ENCODE peak calls at places on chromosome 1, in six cellular contexts. T is trophoblast cell, B is colonic mucosa, Z is fibroblast of lung, C is endodermal cell, O is neural progenitor cell. F is an unnamed sample.

GRCh38 chr1:41486053-41486891 is 1.8 kb upstream of the EDN2 start:
- DNase-seq in T (peak; percentile 84), B (no peak), Z (no peak), C (peak; percentile 68), O (peak; percentile 73), F (peak; percentile 72)

GRCh38 chr1:220221269-220221668 is 51.0 kb downstream of the RAB3GAP2 start:
- DNase-seq in T (no peak), B (no peak), Z (no peak), C (no peak), O (no peak), F (no peak)

GRCh38 chr1:232016636-232017035 is 390.0 kb downstream of the DISC1 start:
- DNase-seq in T (no peak), B (no peak), Z (peak; percentile 55), C (no peak), O (no peak), F (no peak)

GRCh38 chr1:193033610-193034009 is 25.6 kb downstream of the UCHL5 start:
- DNase-seq in T (no peak), B (no peak), Z (no peak), C (no peak), O (no peak), F (no peak)

GRCh38 chr1:83499998-83500397 is 498.9 kb downstream of the TTLL7 start:
- DNase-seq in T (no peak), B (no peak), Z (no peak), C (no peak), O (no peak), F (no peak)

GRCh38 chr1:39204441-39205081 is at the start of gene MACF1:
- DNase-seq in T (no peak), B (peak; percentile 60), Z (peak; percentile 98), C (peak; percentile 77), O (peak; percentile 62), F (no peak)

GRCh38 chr1:10649484-10650201 is 146.8 kb downstream of the CASZ1 start:
- DNase-seq in T (no peak), B (no peak), Z (no peak), C (peak; percentile 68), O (peak; percentile 90), F (peak; percentile 80)

GRCh38 chr1:13570924-13571323 is 12.7 kb upstream of the PDPN start:
- DNase-seq in T (no peak), B (no peak), Z (no peak), C (peak; percentile 60), O (peak; percentile 35), F (no peak)

GRCh38 chr1:14630986-14631385 is 32.5 kb downstream of the KAZN start:
- DNase-seq in T (no peak), B (no peak), Z (no peak), C (no peak), O (no peak), F (no peak)

GRCh38 chr1:45543599-45544417 is 6.8 kb upstream of the AKR1A1 start:
- DNase-seq in T (peak; percentile 10), B (peak; percentile 66), Z (no peak), C (no peak), O (no peak), F (no peak)

GRCh38 chr1:44785501-44786137 is 2.4 kb downstream of the BEST4 start:
- DNase-seq in T (no peak), B (no peak), Z (no peak), C (peak; percentile 47), O (no peak), F (no peak)

GRCh38 chr1:199808110-199808870 is 219.2 kb upstream of the NR5A2 start:
- DNase-seq in T (peak; percentile 73), B (no peak), Z (no peak), C (no peak), O (no peak), F (no peak)

GRCh38 chr1:94734963-94735899 is 84.9 kb upstream of the SLC44A3 start:
- DNase-seq in T (no peak), B (peak; percentile 61), Z (peak; percentile 63), C (peak; percentile 66), O (no peak), F (no peak)

GRCh38 chr1:202615501-202616354 is 94.5 kb downstream of the SYT2 start:
- DNase-seq in T (peak; percentile 5), B (no peak), Z (peak; percentile 28), C (peak; percentile 69), O (no peak), F (no peak)

GRCh38 chr1:223067914-223068313 is 75.1 kb downstream of the TLR5 start:
- DNase-seq in T (no peak), B (no peak), Z (no peak), C (no peak), O (no peak), F (no peak)

GRCh38 chr1:938088-938683 is 14.5 kb downstream of the SAMD11 start:
- DNase-seq in T (no peak), B (peak; percentile 56), Z (no peak), C (no peak), O (no peak), F (no peak)

GRCh38 chr1:25068829-25069228 is 138.8 kb upstream of the RUNX3 start:
- DNase-seq in T (no peak), B (no peak), Z (no peak), C (no peak), O (no peak), F (no peak)

GRCh38 chr1:151574575-151575529 is 34.7 kb downstream of the TUFT1 start:
- DNase-seq in T (no peak), B (peak; percentile 27), Z (peak; percentile 88), C (no peak), O (no peak), F (no peak)

GRCh38 chr1:164902491-164902890 is 343.5 kb downstream of the PBX1 start:
- DNase-seq in T (no peak), B (no peak), Z (no peak), C (no peak), O (peak; percentile 27), F (no peak)

GRCh38 chr1:219172821-219173220 is 857 bp upstream of the LYPLAL1 start:
- DNase-seq in T (no peak), B (no peak), Z (no peak), C (no peak), O (no peak), F (no peak)
- H3K4me1 ChIP-seq in T (no peaks in the 10 kb centered on the region), B (peaks cover 3% of the 10 kb centered on the region), Z (no peaks in the 10 kb centered on the region), C (peaks cover 3% of the 10 kb centered on the region), O (peaks cover 11% of the 10 kb centered on the region), F (peaks cover 5% of the 10 kb centered on the region)

DNA sequence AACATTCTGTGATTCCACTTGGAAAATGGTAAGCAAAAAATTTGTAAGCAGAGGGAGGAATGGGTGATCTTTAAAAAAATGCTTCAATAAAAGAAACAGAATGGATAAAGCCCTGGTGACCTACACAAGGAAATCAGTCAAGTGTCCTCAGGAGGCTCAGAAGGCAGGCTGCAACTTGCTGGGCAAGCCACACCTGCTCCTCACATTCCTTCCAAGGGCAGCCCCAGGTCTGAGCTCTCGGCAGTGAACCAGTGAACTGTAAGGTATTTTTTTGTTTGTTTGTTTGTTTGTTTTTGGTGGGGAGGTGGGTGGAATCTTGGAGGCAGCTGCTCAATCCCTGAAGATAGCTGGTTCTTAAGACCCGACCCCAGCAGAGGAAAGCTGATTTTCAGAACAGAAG is 4.4 kb downstream of the TACSTD2 start:
- DNase-seq in T (no peak), B (no peak), Z (no peak), C (peak; percentile 74), O (no peak), F (no peak)
- H3K9ac ChIP-seq in T (no peak overlapping the region), B (no peak overlapping the region), Z (no peak overlapping the region), C (no peak overlapping the region), O (no peak overlapping the region), F (no peak overlapping the region)

GRCh38 chr1:91793877-91794276 is 92.1 kb downstream of the TGFBR3 start:
- DNase-seq in T (no peak), B (no peak), Z (no peak), C (no peak), O (no peak), F (no peak)
- H3K4me1 ChIP-seq in T (no peaks in the 10 kb centered on the region), B (no peaks in the 10 kb centered on the region), Z (peaks cover 14% of the 10 kb centered on the region), C (peaks cover 11% of the 10 kb centered on the region), O (peaks cover 51% of the 10 kb centered on the region), F (peaks cover 24% of the 10 kb centered on the region)

GRCh38 chr1:217090073-217090911 is 367.1 kb upstream of the ESRRG start:
- DNase-seq in T (no peak), B (no peak), Z (no peak), C (peak; percentile 50), O (peak; percentile 12), F (no peak)
- H3K9ac ChIP-seq in T (no peak overlapping the region), B (no peak overlapping the region), Z (no peak overlapping the region), C (no peak overlapping the region), O (no peak overlapping the region), F (peak overlapping the region; percentile 60)

DNA sequence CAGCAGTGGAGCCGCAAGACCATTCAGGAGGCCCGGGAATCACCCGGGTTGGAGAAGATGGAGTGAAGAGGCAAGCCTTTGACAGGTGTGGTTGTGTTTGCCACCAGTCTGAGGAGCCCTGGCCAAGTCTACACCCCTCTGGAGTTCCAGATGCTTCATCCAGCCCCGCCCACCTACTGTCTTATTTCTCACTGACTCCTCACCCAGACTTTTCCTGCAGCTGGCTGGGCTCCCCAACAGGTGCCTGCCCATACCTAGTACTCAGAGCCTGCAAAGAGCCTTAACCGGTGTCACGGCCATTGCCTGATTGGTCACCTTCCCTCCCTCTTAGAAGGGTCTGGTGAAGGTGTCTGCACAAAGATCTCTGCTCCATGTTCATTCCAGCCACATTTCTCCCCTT is 16.0 kb downstream of the SLC9A1 start:
- DNase-seq in T (no peak), B (no peak), Z (no peak), C (no peak), O (no peak), F (no peak)
- H3K4me1 ChIP-seq in T (peaks cover 39% of the 10 kb centered on the region), B (peaks cover 25% of the 10 kb centered on the region), Z (peaks cover 8% of the 10 kb centered on the region), C (no peaks in the 10 kb centered on the region), O (peaks cover 15% of the 10 kb centered on the region), F (peaks cover 19% of the 10 kb centered on the region)

GRCh38 chr1:65002508-65003315 is 36.4 kb upstream of the JAK1 start:
- DNase-seq in T (peak; percentile 94), B (peak; percentile 71), Z (peak; percentile 85), C (peak; percentile 91), O (peak; percentile 87), F (peak; percentile 61)

GRCh38 chr1:65002156-65002507 is 35.8 kb upstream of the JAK1 start:
- DNase-seq in T (no peak), B (no peak), Z (no peak), C (no peak), O (no peak), F (no peak)

GRCh38 chr1:65003316-65003664 is 36.9 kb upstream of the JAK1 start:
- DNase-seq in T (no peak), B (no peak), Z (no peak), C (no peak), O (peak; percentile 18), F (no peak)

GRCh38 chr1:64996541-64997257 is 30.4 kb upstream of the JAK1 start:
- DNase-seq in T (no peak), B (no peak), Z (no peak), C (no peak), O (no peak), F (no peak)

GRCh38 chr1:65001238-65001792 is 35.0 kb upstream of the JAK1 start:
- DNase-seq in T (peak; percentile 49), B (peak; percentile 63), Z (peak; percentile 67), C (peak; percentile 81), O (peak; percentile 66), F (no peak)
- H3K9ac ChIP-seq in T (no peak overlapping the region), B (no peak overlapping the region), Z (no peak overlapping the region), C (no peak overlapping the region), O (no peak overlapping the region), F (peak overlapping the region; percentile 32)

GRCh38 chr1:236281286-236282158 is at the start of gene ERO1B:
- DNase-seq in T (peak; percentile 94), B (peak; percentile 97), Z (peak; percentile 93), C (peak; percentile 99), O (peak; percentile 100), F (peak; percentile 98)
- H3K4me1 ChIP-seq in T (no peaks in the 10 kb centered on the region), B (peaks cover 3% of the 10 kb centered on the region), Z (no peaks in the 10 kb centered on the region), C (peaks cover 5% of the 10 kb centered on the region), O (peaks cover 21% of the 10 kb centered on the region), F (peaks cover 4% of the 10 kb centered on the region)

F was measured in neuronal stem cell.